ENCODE peak calls at places on chromosomes 16 and 17, in seven cellular contexts. T is neural crest cell, W is osteocyte, Q is RWPE2, I is fibroblast of villous mesenchyme, V is choroid plexus epithelial cell, N is endothelial cell. D is an unnamed sample.

GRCh38 chr16:11202260-11203091 is 53.5 kb downstream of the SOCS1 start:
- DNase-seq in T (no peak), W (no peak), V (peak), I (no peak), Q (no peak), N (no peak), D (no peak)

GRCh38 chr17:81339502-81340296 is 44.6 kb upstream of the SLC38A10 start:
- DNase-seq in N (no peak), V (no peak), I (no peak), T (no peak), Q (no peak), W (no peak), D (no peak)

GRCh38 chr16:88533945-88534641 is 36.1 kb upstream of the ZC3H18 start:
- DNase-seq in W (peak), Q (no peak), V (peak), N (peak), I (peak), T (peak), D (no peak)

GRCh38 chr16:89764711-89765201 is 43.4 kb downstream of the ZNF276 start:
- DNase-seq in T (no peak), Q (no peak), V (peak), N (no peak), W (no peak), I (peak), D (no peak)

GRCh38 chr17:13885953-13886889 is 183.1 kb upstream of the COX10 start:
- DNase-seq in V (peak), N (no peak), W (no peak), T (no peak), I (peak), Q (no peak), D (no peak)

GRCh38 chr17:61393550-61393903 is 6.1 kb upstream of the TBX2 start:
- DNase-seq in I (no peak), N (no peak), Q (no peak), W (no peak), V (no peak), T (no peak), D (no peak)

GRCh38 chr17:49521088-49521450 is 26.0 kb downstream of the NGFR start:
- DNase-seq in V (no peak), I (no peak), W (no peak), T (no peak), N (no peak), Q (no peak), D (peak)

GRCh38 chr16:88384222-88385111 is 1.7 kb downstream of the ZNF469 start:
- DNase-seq in N (no peak), T (no peak), V (no peak), I (no peak), Q (peak), W (no peak), D (peak)

GRCh38 chr17:68600123-68600880 is 865 bp downstream of the FAM20A start:
- DNase-seq in N (peak), I (no peak), Q (no peak), T (peak), V (no peak), W (peak), D (no peak)

GRCh38 chr17:80353718-80354275 is 61.2 kb upstream of the ENDOV start:
- DNase-seq in N (no peak), V (no peak), I (no peak), Q (no peak), T (no peak), W (no peak), D (peak)

GRCh38 chr17:204427-205175 is 23.2 kb upstream of the DOC2B start:
- DNase-seq in W (no peak), N (no peak), T (no peak), I (no peak), V (no peak), Q (no peak), D (no peak)

GRCh38 chr16:85528528-85529387 is 84.4 kb upstream of the GSE1 start:
- DNase-seq in T (peak), I (no peak), Q (no peak), V (no peak), W (no peak), N (peak), D (no peak)

DNA sequence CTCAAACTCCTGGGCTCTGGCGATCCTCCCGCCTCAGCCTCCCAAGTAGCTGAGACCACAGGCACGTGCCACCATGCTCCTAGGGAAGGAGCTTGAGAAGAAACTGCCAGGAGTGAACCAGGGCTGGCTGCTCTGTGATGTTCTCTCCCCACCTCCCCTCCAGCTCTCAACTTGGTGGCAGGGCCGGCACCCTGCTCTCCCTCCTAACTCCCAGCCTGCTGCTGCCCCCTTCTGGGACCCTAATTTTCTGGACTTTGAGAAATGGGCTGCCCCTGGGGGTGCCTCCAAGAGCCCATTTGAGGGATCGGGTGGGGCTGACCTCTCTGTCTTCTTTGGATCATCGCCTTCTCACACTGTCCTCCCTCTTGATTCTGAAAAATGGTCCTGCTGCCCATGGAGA is 14.9 kb upstream of the STAT3 start:
- DNase-seq in Q (no peak), N (no peak), W (no peak), V (no peak), I (no peak), T (no peak), D (peak)
- TF ChIP-seq CTCF in Q (peak), N (no peak), W (peak), V (peak), I (peak), T (peak), D (peak)

GRCh38 chr17:31541559-31541958 is 150.1 kb downstream of the RAB11FIP4 start:
- DNase-seq in V (no peak), N (no peak), Q (no peak), T (no peak), W (no peak), I (no peak), D (no peak)
- TF ChIP-seq CTCF in V (peak), N (no peak), Q (no peak), T (no peak), W (no peak), I (no peak), D (peak)

DNA sequence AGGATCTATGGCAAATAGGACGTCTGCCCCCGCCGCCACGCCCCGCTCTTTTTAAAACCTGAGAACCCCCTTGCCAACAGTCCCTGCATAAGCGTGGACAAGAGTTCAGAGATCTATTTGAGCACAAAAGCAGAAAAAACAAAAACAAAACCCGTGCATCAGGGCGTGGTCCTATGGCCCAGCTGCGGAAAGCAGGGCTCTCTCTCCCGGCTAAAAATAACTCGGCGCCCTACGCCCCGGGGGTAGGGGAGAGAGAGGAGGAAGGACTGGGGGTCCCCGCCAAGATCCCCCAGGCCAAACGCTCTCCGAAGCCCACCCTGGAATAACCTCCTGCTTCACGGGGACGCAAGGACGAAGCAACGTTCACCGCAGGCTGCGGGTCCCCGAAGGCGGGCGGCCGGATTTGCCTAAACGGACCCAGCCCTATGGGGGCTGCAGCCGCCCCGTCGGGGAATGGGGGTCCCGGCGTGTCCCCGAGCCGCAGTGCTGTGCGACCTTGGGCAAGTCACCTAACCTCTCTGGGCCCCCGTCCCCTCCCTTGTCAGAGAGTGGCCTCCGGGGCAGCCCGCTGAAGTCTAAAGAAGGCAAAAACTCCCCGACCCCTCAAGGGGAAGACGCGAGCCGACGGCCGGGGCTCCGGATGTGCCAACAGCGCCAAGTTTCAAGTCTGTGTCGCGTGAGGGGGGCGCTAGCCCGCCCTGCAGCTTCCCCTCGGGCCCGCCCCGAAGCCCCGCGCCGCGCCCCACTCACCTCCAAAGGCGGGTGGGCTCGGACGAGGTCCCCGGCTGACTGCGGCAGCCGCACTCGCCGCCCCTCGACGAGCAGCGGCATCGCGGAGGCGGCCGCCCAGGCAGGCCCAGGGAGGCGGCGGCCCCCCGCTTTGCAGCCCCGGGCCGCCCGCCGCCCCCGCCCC is 477 bp downstream of the NTAN1 start:
- DNase-seq in I (peak), W (no peak), V (peak), Q (no peak), N (no peak), T (peak), D (no peak)
- TF ChIP-seq CTCF in I (no peak), W (no peak), V (peak), Q (peak), N (no peak), T (peak), D (peak)

DNA sequence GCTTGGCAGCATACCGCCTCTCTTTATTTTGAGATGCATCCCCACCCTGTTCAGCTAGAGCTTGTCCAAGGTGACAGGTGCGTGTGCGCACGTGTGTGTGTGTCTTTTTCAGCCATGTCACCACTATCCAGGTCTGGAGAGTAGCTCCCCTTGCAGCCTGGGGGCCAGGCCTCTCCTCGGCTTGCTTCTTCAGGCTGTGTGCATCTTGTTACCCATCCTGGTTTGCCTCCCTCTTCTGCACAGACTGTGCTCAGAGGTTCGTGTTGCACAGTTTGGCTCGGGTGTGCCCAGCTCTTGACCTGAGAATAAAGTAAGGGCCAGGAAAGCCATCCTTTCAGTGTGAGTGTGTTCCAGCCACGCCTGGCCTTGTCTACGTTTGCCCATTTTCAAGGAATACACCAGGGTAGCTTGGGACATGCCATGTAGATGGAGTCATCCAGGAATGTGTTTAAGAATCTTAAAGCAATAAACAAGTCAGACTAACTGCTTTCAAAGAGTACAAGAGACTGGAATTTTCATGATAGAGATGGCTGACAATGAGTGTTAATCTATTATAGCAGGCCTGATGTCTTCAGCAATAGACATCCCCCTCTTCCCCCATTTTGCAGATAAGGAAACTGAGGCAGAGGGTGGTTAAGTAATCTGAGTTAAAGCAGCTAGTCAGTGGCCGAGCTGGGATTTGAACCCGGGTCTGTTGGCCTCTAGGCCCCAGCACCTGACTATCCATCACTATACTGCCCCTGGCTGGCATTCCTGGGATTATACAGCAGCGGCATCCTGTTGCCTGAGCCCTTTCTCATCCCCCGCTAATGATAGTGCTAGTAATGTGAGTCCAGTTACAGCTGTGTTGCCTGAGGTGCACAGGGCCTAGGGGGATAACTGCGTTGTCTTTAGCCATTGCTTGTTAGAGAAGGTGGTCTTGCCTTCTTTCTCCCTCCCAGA is 77.9 kb downstream of the KSR1 start:
- DNase-seq in I (peak), Q (no peak), V (peak), T (no peak), W (no peak), N (no peak), D (no peak)
- TF ChIP-seq CTCF in I (peak), Q (no peak), V (peak), T (no peak), W (peak), N (no peak), D (peak)